ENCODE peak calls at places on chromosome X, in four cellular contexts. B is K562, F is HepG2, Q is GM12878. H is an unnamed sample.
A peak's percentile ranks its signal among the peaks of the same experiment; 100 is the strongest.

GRCh38 chrX:10859353-10859752 is 239.0 kb upstream of the MID1 start:
- DNase-seq in B (no peak), F (no peak), Q (no peak), H (no peak)

GRCh38 chrX:4656419-4656818 is 943.0 kb upstream of the PRKX start:
- DNase-seq in B (no peak), F (no peak), Q (no peak), H (no peak)

GRCh38 chrX:17495052-17495451 is 120.1 kb downstream of the NHS start:
- DNase-seq in B (no peak), F (peak; percentile 2), Q (no peak), H (peak; percentile 29)

GRCh38 chrX:152810403-152810802 is 20.2 kb downstream of the CETN2 start:
- DNase-seq in B (no peak), F (no peak), Q (no peak), H (peak; percentile 4)

GRCh38 chrX:120000490-120001246 is 57.1 kb upstream of the NKAP start:
- DNase-seq in B (no peak), F (no peak), Q (no peak), H (no peak)

GRCh38 chrX:31269914-31270313 is 198.1 kb upstream of the FTHL17 start:
- DNase-seq in B (no peak), F (no peak), Q (no peak), H (no peak)

GRCh38 chrX:118197730-118198129 is 81.1 kb upstream of the KLHL13 start:
- DNase-seq in B (no peak), F (no peak), Q (no peak), H (no peak)

GRCh38 chrX:2484721-2485459 is 15.9 kb downstream of the DHRSX start:
- DNase-seq in B (no peak), F (no peak), Q (no peak), H (no peak)

GRCh38 chrX:138877746-138878145 is 166.2 kb upstream of the FGF13 start:
- DNase-seq in B (no peak), F (no peak), Q (no peak), H (no peak)

GRCh38 chrX:71976753-71977152 is 66.1 kb downstream of the NHSL2 start:
- DNase-seq in B (no peak), F (no peak), Q (no peak), H (no peak)

GRCh38 chrX:15786930-15787329 is 3.4 kb upstream of the ZRSR2 start:
- DNase-seq in B (no peak), F (no peak), Q (no peak), H (no peak)

GRCh38 chrX:120302434-120302833 is 8.8 kb downstream of the TMEM255A start:
- DNase-seq in B (no peak), F (no peak), Q (peak; percentile 61), H (no peak)

GRCh38 chrX:68632491-68632890 is 15.0 kb upstream of the STARD8 start:
- DNase-seq in B (no peak), F (no peak), Q (no peak), H (no peak)

GRCh38 chrX:63747331-63747730 is 37.7 kb downstream of the ARHGEF9 start:
- DNase-seq in B (no peak), F (no peak), Q (no peak), H (no peak)

GRCh38 chrX:135112096-135112729 is 8.1 kb downstream of the ETDB start:
- DNase-seq in B (peak; percentile 22), F (no peak), Q (no peak), H (peak; percentile 31)

GRCh38 chrX:132216283-132216682 is 3.0 kb downstream of the RAP2C start:
- DNase-seq in B (peak; percentile 21), F (no peak), Q (no peak), H (no peak)

GRCh38 chrX:101744085-101744484 is 84.4 kb upstream of the ARMCX2 start:
- DNase-seq in B (no peak), F (no peak), Q (no peak), H (no peak)

GRCh38 chrX:119015407-119016242 is 41.2 kb downstream of the LONRF3 start:
- DNase-seq in B (no peak), F (no peak), Q (peak; percentile 40), H (peak; percentile 81)

GRCh38 chrX:10017866-10018265 is 50.7 kb downstream of the CLDN34 start:
- DNase-seq in B (no peak), F (peak; percentile 81), Q (no peak), H (peak; percentile 72)

GRCh38 chrX:40945366-40945713 is 139.9 kb upstream of the USP9X start:
- DNase-seq in B (peak; percentile 37), F (no peak), Q (peak; percentile 40), H (peak; percentile 74)

GRCh38 chrX:11698747-11699146 is 33.0 kb upstream of the ARHGAP6 start:
- DNase-seq in B (no peak), F (no peak), Q (no peak), H (no peak)

GRCh38 chrX:56309881-56310280 is 77.7 kb downstream of the KLF8 start:
- DNase-seq in B (no peak), F (no peak), Q (no peak), H (no peak)

GRCh38 chrX:98956014-98956413 is 1454.1 kb downstream of the PCDH19 start:
- DNase-seq in B (no peak), F (no peak), Q (no peak), H (no peak)

GRCh38 chrX:86047174-86047991 is at the start of gene CHM:
- DNase-seq in B (peak; percentile 74), F (peak; percentile 80), Q (peak; percentile 63), H (peak; percentile 75)

GRCh38 chrX:134186362-134187121 is 50.4 kb upstream of the CCDC160 start:
- DNase-seq in B (no peak), F (no peak), Q (peak; percentile 21), H (no peak)

GRCh38 chrX:12899506-12899905 is 6.9 kb upstream of the TLR8 start:
- DNase-seq in B (no peak), F (no peak), Q (no peak), H (no peak)

GRCh38 chrX:283115-283845 is 2.1 kb downstream of the PLCXD1 start:
- DNase-seq in B (peak; percentile 90), F (no peak), Q (peak; percentile 86), H (peak; percentile 96)

GRCh38 chrX:275967-276587 is 5.1 kb upstream of the PLCXD1 start:
- DNase-seq in B (peak; percentile 74), F (peak; percentile 73), Q (no peak), H (peak; percentile 93)

GRCh38 chrX:285076-285677 is 4.0 kb downstream of the PLCXD1 start:
- DNase-seq in B (no peak), F (no peak), Q (no peak), H (no peak)

GRCh38 chrX:276588-277171 is 4.5 kb upstream of the PLCXD1 start:
- DNase-seq in B (peak; percentile 27), F (no peak), Q (no peak), H (peak; percentile 58)

DNA sequence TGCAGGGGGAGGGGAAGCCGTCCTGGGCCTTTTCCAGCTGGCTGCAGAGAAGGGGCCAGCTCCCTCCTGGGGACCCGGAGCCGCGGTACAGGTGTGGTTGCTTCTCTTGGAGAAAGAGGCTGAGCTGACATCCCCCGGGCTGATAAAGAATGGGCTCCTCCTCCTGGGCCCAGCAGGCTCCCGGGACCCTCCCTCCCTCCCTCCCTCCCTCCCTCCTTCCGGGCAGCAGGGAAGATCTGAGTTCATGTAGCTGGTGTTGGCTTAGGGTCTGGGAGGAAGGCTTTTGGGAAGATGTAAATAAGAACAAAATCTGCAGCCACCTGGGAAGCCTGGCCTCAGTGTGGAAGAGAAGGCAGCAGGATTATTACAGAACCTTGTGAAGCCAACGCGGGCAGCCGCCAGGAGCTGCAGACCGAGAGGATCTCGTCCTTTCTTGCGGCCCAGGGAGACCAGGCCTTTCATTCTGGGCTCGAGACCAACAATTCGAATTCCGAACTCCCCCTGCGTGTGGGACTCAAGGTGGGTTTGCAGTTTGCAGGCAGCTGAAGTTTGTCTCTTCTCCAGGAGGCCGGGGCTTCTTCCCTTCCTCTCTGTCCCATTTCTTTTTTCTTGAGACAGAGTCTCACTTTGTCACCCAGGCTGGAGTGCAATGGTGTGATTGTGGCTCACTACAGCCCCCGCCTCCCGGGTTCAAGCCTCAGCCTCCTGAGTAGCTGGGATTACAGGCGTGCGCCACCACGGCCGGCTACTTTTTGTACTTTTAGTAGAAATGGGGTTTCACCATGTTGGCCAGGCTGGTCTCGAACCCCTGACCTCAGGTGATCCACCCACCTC is at the start of gene PLCXD1:
- DNase-seq in B (peak; percentile 85), F (peak; percentile 85), Q (no peak), H (peak; percentile 85)
- TF ChIP-seq MAX in B (no peak), F (no peak), Q (no peak), H (peak; percentile 44)

DNA sequence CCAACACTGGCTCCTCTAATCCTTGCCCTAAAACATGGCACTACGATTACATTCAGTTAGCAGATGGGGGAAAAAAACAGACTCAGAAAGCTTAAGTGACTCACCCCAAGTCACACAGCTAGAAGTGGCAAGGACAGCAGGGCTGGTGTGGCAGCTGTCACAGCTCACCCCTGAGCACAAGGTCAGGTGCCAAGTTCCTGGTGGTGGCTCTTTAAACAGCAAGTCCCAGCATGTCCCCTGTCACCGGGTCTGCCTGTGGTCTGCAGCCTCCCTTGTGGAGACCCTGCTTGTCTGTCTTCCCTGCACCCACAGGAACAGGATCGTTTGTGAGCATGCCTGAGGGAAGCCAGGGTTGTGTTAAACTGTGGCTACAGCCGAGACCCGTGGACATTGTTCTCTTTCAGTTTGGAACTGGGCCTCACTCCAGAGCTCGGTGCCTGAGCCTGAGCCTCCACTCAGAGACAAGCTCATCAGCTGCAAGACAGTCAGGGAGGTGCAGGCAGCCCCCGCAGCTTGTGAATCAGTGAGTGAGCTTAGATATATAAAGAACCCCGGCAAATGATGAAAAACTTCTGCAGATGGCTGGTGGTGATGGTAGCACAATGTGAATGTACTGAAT is 260.8 kb downstream of the BCOR start:
- DNase-seq in B (no peak), F (no peak), Q (no peak), H (no peak)
- TF ChIP-seq BHLHE40 in B (no peak), F (no peak), Q (no peak), H (no peak)

DNA sequence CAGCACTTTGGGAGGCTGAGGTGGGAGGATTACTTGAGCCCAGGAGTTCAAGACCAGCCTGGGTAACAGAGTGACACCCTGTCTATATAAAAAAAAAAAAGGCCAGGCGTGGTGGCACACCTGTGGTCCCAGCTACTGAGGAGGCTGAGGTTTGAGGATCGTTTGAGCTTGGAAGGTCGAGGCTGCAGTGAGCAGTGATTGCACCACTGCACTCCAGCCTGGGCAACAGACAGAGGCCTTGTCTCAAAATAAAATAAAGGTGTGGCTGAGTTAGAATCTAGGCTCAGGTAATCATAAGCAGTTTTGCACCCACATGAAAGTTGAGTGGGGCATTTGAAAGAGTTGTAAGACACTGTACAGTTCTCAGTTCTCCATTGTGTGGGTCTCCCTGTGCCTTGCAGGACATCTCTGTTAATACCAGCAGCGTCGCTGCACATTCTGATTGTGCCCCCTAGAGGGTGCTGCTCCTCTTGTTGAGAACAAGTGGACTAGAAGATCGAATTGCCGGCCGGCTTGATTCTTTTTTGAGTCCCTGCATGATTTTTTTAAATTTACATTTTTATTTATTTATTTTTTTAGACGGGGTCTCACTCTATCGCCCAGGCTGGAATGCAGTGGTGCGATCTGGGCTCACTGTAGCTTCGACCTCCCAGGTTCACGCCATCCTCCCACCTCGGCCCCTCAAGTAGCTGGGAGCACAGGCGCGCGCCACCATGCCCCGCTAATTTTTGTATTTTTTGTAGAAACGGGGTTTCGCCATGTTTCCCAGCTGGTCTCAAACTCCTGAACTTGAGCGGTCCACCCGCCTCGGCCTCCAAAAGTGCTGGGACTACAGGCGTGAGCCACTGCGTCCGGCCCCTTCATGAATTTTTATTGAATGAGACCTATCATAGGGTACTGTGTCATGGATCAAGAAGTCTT is 73.6 kb upstream of the RBMX start:
- DNase-seq in B (peak; percentile 37), F (peak; percentile 65), Q (peak; percentile 30), H (peak; percentile 15)
- TF ChIP-seq MAX in B (no peak), F (no peak), Q (no peak), H (no peak)

DNA sequence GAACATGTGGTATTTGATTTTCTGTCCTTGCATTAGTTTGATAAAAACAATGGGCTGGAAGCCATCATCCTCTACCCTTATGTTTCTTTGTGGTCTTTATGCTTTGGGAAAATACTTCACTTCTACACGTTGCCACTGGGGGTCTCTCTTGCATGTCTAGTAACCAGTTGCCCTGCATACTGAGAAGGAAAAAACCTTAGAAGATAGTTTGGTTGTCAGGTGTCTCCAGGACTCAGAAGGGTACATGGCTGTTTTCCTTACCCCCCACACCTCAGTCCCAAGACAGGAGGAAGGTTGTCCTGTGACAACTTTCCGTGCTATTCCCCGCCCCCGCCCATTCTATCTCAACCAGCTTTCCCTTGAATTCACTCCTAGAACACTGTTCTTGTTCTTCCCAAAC is 62.1 kb upstream of the LANCL3 start:
- DNase-seq in B (no peak), F (no peak), Q (no peak), H (no peak)
- TF ChIP-seq BHLHE40 in B (no peak), F (no peak), Q (no peak), H (no peak)